ENCODE peak calls at places on chromosomes 6 and 20, in six cellular contexts. One of them, this sample, is unnamed.
A peak's percentile ranks its signal among the peaks of the same experiment; 100 is the strongest.

GRCh38 chr20:35009665-35010328 is 54.1 kb downstream of the MYH7B start:
- DNase-seq in WTC11: no peak
- DNase-seq in natural killer cell: no peak
- DNase-seq in upper lobe of left lung: no peak
- DNase-seq in tibial artery: no peak
- DNase-seq in GM13976: no peak
- DNase-seq in this sample: no peak

GRCh38 chr6:25652007-25652515 is at the start of gene SCGN:
- DNase-seq in WTC11: peak; percentile 85
- DNase-seq in natural killer cell: no peak
- DNase-seq in upper lobe of left lung: peak; percentile 80
- DNase-seq in tibial artery: peak; percentile 65
- DNase-seq in GM13976: peak; percentile 56
- DNase-seq in this sample: peak; percentile 66

GRCh38 chr20:40669692-40670091 is 19.3 kb downstream of the MAFB start:
- DNase-seq in WTC11: no peak
- DNase-seq in natural killer cell: no peak
- DNase-seq in upper lobe of left lung: no peak
- DNase-seq in tibial artery: no peak
- DNase-seq in GM13976: no peak
- DNase-seq in this sample: no peak

GRCh38 chr6:47922391-47922790 is 140.6 kb downstream of the OPN5 start:
- DNase-seq in WTC11: peak; percentile 21
- DNase-seq in natural killer cell: no peak
- DNase-seq in upper lobe of left lung: no peak
- DNase-seq in tibial artery: no peak
- DNase-seq in GM13976: no peak
- DNase-seq in this sample: no peak

GRCh38 chr6:22020299-22020998 is 276.4 kb downstream of the PRL start:
- DNase-seq in WTC11: no peak
- DNase-seq in natural killer cell: no peak
- DNase-seq in upper lobe of left lung: no peak
- DNase-seq in tibial artery: no peak
- DNase-seq in GM13976: no peak
- DNase-seq in this sample: no peak

GRCh38 chr6:21479140-21479539 is 114.4 kb upstream of the SOX4 start:
- DNase-seq in WTC11: no peak
- DNase-seq in natural killer cell: no peak
- DNase-seq in upper lobe of left lung: no peak
- DNase-seq in tibial artery: no peak
- DNase-seq in GM13976: no peak
- DNase-seq in this sample: no peak

GRCh38 chr6:36029464-36029863 is 1.9 kb downstream of the MAPK14 start:
- DNase-seq in WTC11: no peak
- DNase-seq in natural killer cell: no peak
- DNase-seq in upper lobe of left lung: no peak
- DNase-seq in tibial artery: no peak
- DNase-seq in GM13976: no peak
- DNase-seq in this sample: no peak

GRCh38 chr6:106051241-106051640 is 34.9 kb upstream of the PRDM1 start:
- DNase-seq in WTC11: peak; percentile 71
- DNase-seq in natural killer cell: no peak
- DNase-seq in upper lobe of left lung: no peak
- DNase-seq in tibial artery: no peak
- DNase-seq in GM13976: no peak
- DNase-seq in this sample: no peak

GRCh38 chr20:45337367-45338120 is 10.7 kb downstream of the SDC4 start:
- DNase-seq in WTC11: no peak
- DNase-seq in natural killer cell: no peak
- DNase-seq in upper lobe of left lung: no peak
- DNase-seq in tibial artery: peak; percentile 86
- DNase-seq in GM13976: no peak
- DNase-seq in this sample: no peak

GRCh38 chr20:20734475-20734948 is 22.1 kb upstream of the RALGAPA2 start:
- DNase-seq in WTC11: no peak
- DNase-seq in natural killer cell: no peak
- DNase-seq in upper lobe of left lung: no peak
- DNase-seq in tibial artery: no peak
- DNase-seq in GM13976: no peak
- DNase-seq in this sample: peak; percentile 76

GRCh38 chr6:43977404-43978111 is 149.7 kb downstream of the MRPL14 start:
- DNase-seq in WTC11: no peak
- DNase-seq in natural killer cell: peak; percentile 15
- DNase-seq in upper lobe of left lung: no peak
- DNase-seq in tibial artery: no peak
- DNase-seq in GM13976: peak; percentile 68
- DNase-seq in this sample: peak; percentile 36

GRCh38 chr6:1363729-1364572 is 25.4 kb upstream of the FOXF2 start:
- DNase-seq in WTC11: peak; percentile 36
- DNase-seq in natural killer cell: no peak
- DNase-seq in upper lobe of left lung: no peak
- DNase-seq in tibial artery: no peak
- DNase-seq in GM13976: no peak
- DNase-seq in this sample: no peak

GRCh38 chr6:17394192-17394611 is 807 bp downstream of the CAP2 start:
- DNase-seq in WTC11: peak; percentile 70
- DNase-seq in natural killer cell: no peak
- DNase-seq in upper lobe of left lung: no peak
- DNase-seq in tibial artery: peak; percentile 81
- DNase-seq in GM13976: no peak
- DNase-seq in this sample: peak; percentile 22

GRCh38 chr6:117265425-117266266 is at the start of gene VGLL2:
- DNase-seq in WTC11: peak; percentile 68
- DNase-seq in natural killer cell: no peak
- DNase-seq in upper lobe of left lung: peak; percentile 87
- DNase-seq in tibial artery: no peak
- DNase-seq in GM13976: peak; percentile 47
- DNase-seq in this sample: no peak

GRCh38 chr6:158630944-158631616 is 13.5 kb downstream of the DYNLT1 start:
- DNase-seq in WTC11: no peak
- DNase-seq in natural killer cell: no peak
- DNase-seq in upper lobe of left lung: peak; percentile 84
- DNase-seq in tibial artery: peak; percentile 98
- DNase-seq in GM13976: peak; percentile 17
- DNase-seq in this sample: no peak

GRCh38 chr6:158627940-158628211 is 16.7 kb downstream of the DYNLT1 start:
- DNase-seq in WTC11: no peak
- DNase-seq in natural killer cell: no peak
- DNase-seq in upper lobe of left lung: no peak
- DNase-seq in tibial artery: peak; percentile 62
- DNase-seq in GM13976: no peak
- DNase-seq in this sample: no peak

GRCh38 chr6:158628542-158628941 is 16.0 kb downstream of the DYNLT1 start:
- DNase-seq in WTC11: no peak
- DNase-seq in natural killer cell: no peak
- DNase-seq in upper lobe of left lung: no peak
- DNase-seq in tibial artery: peak; percentile 66
- DNase-seq in GM13976: peak; percentile 17
- DNase-seq in this sample: no peak

GRCh38 chr6:158627168-158627939 is 17.2 kb downstream of the DYNLT1 start:
- DNase-seq in WTC11: no peak
- DNase-seq in natural killer cell: no peak
- DNase-seq in upper lobe of left lung: no peak
- DNase-seq in tibial artery: no peak
- DNase-seq in GM13976: no peak
- DNase-seq in this sample: no peak

GRCh38 chr6:158629376-158630221 is 14.9 kb downstream of the DYNLT1 start:
- DNase-seq in WTC11: peak; percentile 57
- DNase-seq in natural killer cell: no peak
- DNase-seq in upper lobe of left lung: no peak
- DNase-seq in tibial artery: peak; percentile 64
- DNase-seq in GM13976: peak; percentile 42
- DNase-seq in this sample: peak; percentile 56
- TF ChIP-seq CTCF in WTC11: no peak
- TF ChIP-seq CTCF in natural killer cell: no peak
- TF ChIP-seq CTCF in upper lobe of left lung: no peak
- TF ChIP-seq CTCF in tibial artery: no peak
- TF ChIP-seq CTCF in GM13976: no peak
- TF ChIP-seq CTCF in this sample: no peak

GRCh38 chr20:37393863-37394542 is 48.1 kb downstream of the SRC start:
- DNase-seq in WTC11: peak; percentile 12
- DNase-seq in natural killer cell: no peak
- DNase-seq in upper lobe of left lung: no peak
- DNase-seq in tibial artery: no peak
- DNase-seq in GM13976: no peak
- DNase-seq in this sample: no peak

GRCh38 chr20:37390891-37391525 is 45.1 kb downstream of the SRC start:
- DNase-seq in WTC11: no peak
- DNase-seq in natural killer cell: no peak
- DNase-seq in upper lobe of left lung: no peak
- DNase-seq in tibial artery: no peak
- DNase-seq in GM13976: no peak
- DNase-seq in this sample: no peak

GRCh38 chr20:37393196-37393862 is 47.4 kb downstream of the SRC start:
- DNase-seq in WTC11: peak; percentile 7
- DNase-seq in natural killer cell: no peak
- DNase-seq in upper lobe of left lung: no peak
- DNase-seq in tibial artery: no peak
- DNase-seq in GM13976: no peak
- DNase-seq in this sample: no peak

GRCh38 chr20:37390503-37390890 is 44.6 kb downstream of the SRC start:
- DNase-seq in WTC11: no peak
- DNase-seq in natural killer cell: no peak
- DNase-seq in upper lobe of left lung: no peak
- DNase-seq in tibial artery: peak; percentile 44
- DNase-seq in GM13976: no peak
- DNase-seq in this sample: no peak

DNA sequence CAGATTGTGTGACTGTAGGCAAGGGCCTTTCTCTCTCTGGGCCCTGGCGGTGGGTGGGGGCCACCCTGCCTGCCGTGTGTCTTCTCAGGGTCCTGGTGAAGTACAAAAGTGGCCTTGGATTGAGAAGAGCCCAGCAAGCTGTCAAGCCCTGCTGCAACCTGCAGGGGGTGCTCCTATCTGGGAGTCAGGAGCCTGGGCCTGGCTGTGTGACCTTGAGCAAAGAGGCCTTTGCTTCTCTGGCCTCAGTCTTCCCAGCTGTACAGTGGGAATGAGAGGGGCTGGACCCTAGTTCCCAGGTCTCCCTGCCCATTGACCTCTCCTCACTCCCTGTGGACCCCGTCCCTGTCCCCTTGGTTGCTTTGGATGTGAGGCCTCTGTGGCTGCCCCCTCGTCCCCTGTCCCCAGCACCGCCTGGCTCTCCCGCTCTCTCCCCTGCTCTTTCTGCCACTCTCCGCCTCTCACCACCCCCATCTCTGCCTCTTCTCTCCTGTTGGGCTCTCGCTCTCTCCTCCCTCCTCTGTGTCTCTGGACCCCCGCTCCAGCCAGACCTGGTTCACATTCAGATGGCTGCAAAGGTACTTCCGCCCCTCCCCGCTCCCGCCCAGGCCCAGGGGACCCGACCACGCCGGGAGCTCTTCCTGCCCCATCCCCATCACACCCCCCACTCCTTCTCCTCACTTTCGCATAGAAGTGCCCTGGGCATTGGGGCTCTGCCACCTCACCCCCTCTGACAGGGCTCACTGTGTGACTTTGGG is 46.7 kb downstream of the SRC start:
- DNase-seq in WTC11: peak; percentile 50
- DNase-seq in natural killer cell: no peak
- DNase-seq in upper lobe of left lung: no peak
- DNase-seq in tibial artery: no peak
- DNase-seq in GM13976: no peak
- DNase-seq in this sample: peak; percentile 53
- TF ChIP-seq CTCF in WTC11: peak; percentile 23
- TF ChIP-seq CTCF in natural killer cell: peak; percentile 12
- TF ChIP-seq CTCF in upper lobe of left lung: no peak
- TF ChIP-seq CTCF in tibial artery: no peak
- TF ChIP-seq CTCF in GM13976: peak; percentile 30
- TF ChIP-seq CTCF in this sample: peak; percentile 25

GRCh38 chr6:6006428-6007310 is at the start of gene NRN1:
- DNase-seq in WTC11: no peak
- DNase-seq in natural killer cell: no peak
- DNase-seq in upper lobe of left lung: peak; percentile 76
- DNase-seq in tibial artery: no peak
- DNase-seq in GM13976: peak; percentile 59
- DNase-seq in this sample: peak; percentile 70

GRCh38 chr6:6008114-6008647 is 1.5 kb upstream of the NRN1 start:
- DNase-seq in WTC11: no peak
- DNase-seq in natural killer cell: no peak
- DNase-seq in upper lobe of left lung: no peak
- DNase-seq in tibial artery: no peak
- DNase-seq in GM13976: no peak
- DNase-seq in this sample: no peak

GRCh38 chr6:6005467-6006427 is 978 bp downstream of the NRN1 start:
- DNase-seq in WTC11: no peak
- DNase-seq in natural killer cell: no peak
- DNase-seq in upper lobe of left lung: no peak
- DNase-seq in tibial artery: no peak
- DNase-seq in GM13976: no peak
- DNase-seq in this sample: no peak

GRCh38 chr6:6008648-6009421 is 2.1 kb upstream of the NRN1 start:
- DNase-seq in WTC11: peak; percentile 83
- DNase-seq in natural killer cell: no peak
- DNase-seq in upper lobe of left lung: peak; percentile 91
- DNase-seq in tibial artery: peak; percentile 93
- DNase-seq in GM13976: peak; percentile 92
- DNase-seq in this sample: peak; percentile 80

GRCh38 chr6:6007311-6008113 is 787 bp upstream of the NRN1 start:
- DNase-seq in WTC11: peak; percentile 58
- DNase-seq in natural killer cell: no peak
- DNase-seq in upper lobe of left lung: peak; percentile 87
- DNase-seq in tibial artery: peak; percentile 73
- DNase-seq in GM13976: peak; percentile 64
- DNase-seq in this sample: peak; percentile 75
- TF ChIP-seq CTCF in WTC11: peak; percentile 24
- TF ChIP-seq CTCF in natural killer cell: no peak
- TF ChIP-seq CTCF in upper lobe of left lung: no peak
- TF ChIP-seq CTCF in tibial artery: no peak
- TF ChIP-seq CTCF in GM13976: peak; percentile 51
- TF ChIP-seq CTCF in this sample: peak; percentile 30

DNA sequence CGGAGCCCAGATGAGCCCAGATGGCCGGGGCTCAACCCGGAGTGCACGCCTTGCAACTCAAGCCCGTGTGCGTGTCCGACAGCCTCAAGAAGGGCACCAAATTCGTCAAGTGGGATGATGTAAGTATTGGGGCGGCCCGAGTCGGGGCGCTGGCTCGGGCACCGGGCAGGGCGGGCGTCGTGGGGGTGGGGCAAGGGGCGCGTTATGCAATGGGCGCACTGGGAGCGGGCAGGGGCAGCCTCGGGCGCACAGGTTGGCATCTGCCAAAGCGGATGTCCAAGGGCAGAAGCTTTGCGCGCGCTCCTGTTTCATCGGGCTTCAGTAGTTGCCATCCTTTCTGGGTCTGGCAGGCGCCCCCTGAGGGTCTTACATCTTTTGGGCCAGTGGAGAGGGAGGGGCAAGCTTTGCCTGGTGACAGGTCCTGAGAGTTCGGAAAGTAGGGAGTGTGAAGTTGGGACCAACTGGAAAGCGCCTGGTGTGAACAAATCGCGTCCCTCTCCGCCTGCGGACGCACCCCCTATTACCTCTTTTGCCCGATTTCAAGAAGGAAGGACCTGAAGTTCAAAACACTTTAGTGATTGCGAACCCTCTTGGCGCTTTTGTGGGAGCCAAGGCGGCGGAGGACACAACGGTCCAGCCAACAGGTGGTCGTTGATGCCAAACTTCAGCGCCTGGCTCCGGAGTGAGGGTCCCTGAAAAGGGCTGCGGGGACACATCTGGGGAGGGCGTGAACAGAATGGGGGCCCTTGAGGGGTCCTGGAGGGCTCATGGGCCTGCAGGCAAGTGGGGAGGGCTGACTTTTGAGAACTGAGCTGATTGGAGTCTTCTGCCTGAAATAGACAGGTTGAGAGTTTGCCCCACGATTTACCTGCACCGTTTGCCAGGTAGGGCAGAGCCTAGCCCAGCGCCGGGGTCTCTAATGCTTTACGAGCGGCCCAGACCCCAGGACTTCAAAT is 844 bp downstream of the PLCB1 start:
- DNase-seq in WTC11: peak; percentile 28
- DNase-seq in natural killer cell: peak; percentile 38
- DNase-seq in upper lobe of left lung: no peak
- DNase-seq in tibial artery: peak; percentile 71
- DNase-seq in GM13976: peak; percentile 16
- DNase-seq in this sample: peak; percentile 22
- TF ChIP-seq CTCF in WTC11: no peak
- TF ChIP-seq CTCF in natural killer cell: no peak
- TF ChIP-seq CTCF in upper lobe of left lung: no peak
- TF ChIP-seq CTCF in tibial artery: no peak
- TF ChIP-seq CTCF in GM13976: no peak
- TF ChIP-seq CTCF in this sample: no peak